ENCODE peak calls at places on chromosome 14, in five cellular contexts. Q is T-cell; S is right cardiac atrium; E is gastrocnemius medialis; M is activated CD8-positive, alpha-beta T cell treated with anti-CD3 and anti-CD28 coated beads, Interleukin-2, amount 10 ng/mL, durations not matched to agents 7 days and 5 days. A is an unnamed sample.

GRCh38 chr14:83260751-83261150 is 1727.1 kb upstream of the SEL1L start:
- ATAC-seq in M (no peak), Q (no peak), E (no peak), S (no peak), A (no peak)

GRCh38 chr14:75831455-75831854 is 150.3 kb downstream of the TGFB3 start:
- ATAC-seq in M (peak), S (peak), E (peak), Q (peak), A (peak)

GRCh38 chr14:42095155-42095554 is 488.5 kb downstream of the LRFN5 start:
- ATAC-seq in Q (no peak), E (no peak), M (no peak), S (no peak), A (peak)

GRCh38 chr14:45091696-45092095 is 7.8 kb downstream of the PRPF39 start:
- ATAC-seq in E (no peak), M (no peak), Q (no peak), S (no peak), A (no peak)

GRCh38 chr14:61501714-61502458 is 180.5 kb downstream of the PRKCH start:
- ATAC-seq in Q (no peak), S (no peak), E (no peak), M (no peak), A (no peak)

GRCh38 chr14:58732387-58732786 is 94.6 kb downstream of the DACT1 start:
- ATAC-seq in E (no peak), S (no peak), M (no peak), Q (no peak), A (no peak)

GRCh38 chr14:95808371-95808770 is 68.3 kb upstream of the TUNAR start:
- ATAC-seq in Q (no peak), S (no peak), E (no peak), M (no peak), A (no peak)

GRCh38 chr14:101357559-101358319 is 203.6 kb upstream of the DIO3 start:
- ATAC-seq in M (no peak), S (no peak), E (no peak), Q (no peak), A (no peak)

GRCh38 chr14:56491299-56492285 is 88.0 kb upstream of the TMEM260 start:
- ATAC-seq in E (peak), Q (peak), M (peak), S (peak), A (peak)

GRCh38 chr14:81371802-81372201 is 28.3 kb downstream of the STON2 start:
- ATAC-seq in Q (no peak), S (no peak), M (no peak), E (no peak), A (no peak)

GRCh38 chr14:78835052-78835451 is 664.9 kb downstream of the NRXN3 start:
- ATAC-seq in Q (no peak), E (no peak), M (no peak), S (no peak), A (no peak)

GRCh38 chr14:105150368-105151111 is 18.0 kb downstream of the JAG2 start:
- ATAC-seq in M (no peak), S (no peak), E (no peak), Q (no peak), A (no peak)

GRCh38 chr14:56630707-56631106 is 51.1 kb downstream of the TMEM260 start:
- ATAC-seq in S (no peak), M (no peak), Q (no peak), E (no peak), A (no peak)

A was measured in gastroesophageal sphincter.